ENCODE peak calls at places on chromosomes 6 and 20, in six cellular contexts. L is heart right ventricle, B is mucosa of descending colon, S is AG04450, Z is cardiac fibroblast, M is fibroblast of mammary gland. K is an unnamed sample.

GRCh38 chr20:23139524-23139923 is 53.4 kb upstream of the CD93 start:
- DNase-seq in L (no peak), S (no peak), Z (no peak), B (no peak), M (no peak), K (no peak)

GRCh38 chr6:145529582-145529981 is 205.7 kb downstream of the EPM2A start:
- DNase-seq in Z (no peak), S (no peak), M (no peak), B (no peak), L (no peak), K (no peak)

GRCh38 chr6:146526192-146526591 is 17.4 kb upstream of the RAB32 start:
- DNase-seq in S (no peak), B (no peak), M (peak), Z (peak), L (no peak), K (peak)

GRCh38 chr6:4460595-4461475 is 315.4 kb upstream of the CDYL start:
- DNase-seq in Z (peak), S (peak), M (peak), L (peak), B (peak), K (peak)

GRCh38 chr20:23440004-23440403 is 519 bp downstream of the CSTL1 start:
- DNase-seq in Z (no peak), B (no peak), M (no peak), S (no peak), L (no peak), K (no peak)

GRCh38 chr6:104940881-104941693 is 15.8 kb upstream of the LIN28B start:
- DNase-seq in M (peak), S (no peak), Z (peak), L (no peak), B (peak), K (peak)

GRCh38 chr20:57166568-57167291 is 99.7 kb downstream of the BMP7 start:
- DNase-seq in M (no peak), S (no peak), B (no peak), L (no peak), Z (no peak), K (no peak)

GRCh38 chr6:84449220-84449619 is 221.8 kb upstream of the CEP162 start:
- DNase-seq in S (no peak), L (no peak), Z (no peak), B (no peak), M (no peak), K (no peak)

GRCh38 chr20:46084805-46085792 is 4.7 kb downstream of the NCOA5 start:
- DNase-seq in M (peak), S (no peak), B (peak), L (no peak), Z (peak), K (peak)

GRCh38 chr6:136613477-136613876 is 63.3 kb upstream of the MAP7 start:
- DNase-seq in B (no peak), M (peak), S (no peak), Z (peak), L (no peak), K (peak)

GRCh38 chr6:109284675-109285074 is 97.6 kb downstream of the CD164 start:
- DNase-seq in L (no peak), Z (no peak), M (no peak), B (no peak), S (no peak), K (no peak)

GRCh38 chr6:101208152-101208551 is 185.4 kb upstream of the GRIK2 start:
- DNase-seq in M (no peak), S (no peak), L (no peak), Z (no peak), B (peak), K (no peak)

GRCh38 chr6:147297124-147297523 is 92.9 kb downstream of the STXBP5 start:
- DNase-seq in M (no peak), S (no peak), L (no peak), B (no peak), Z (no peak), K (no peak)

GRCh38 chr20:61447950-61448349 is 195.9 kb downstream of the CDH4 start:
- DNase-seq in M (no peak), B (no peak), Z (no peak), L (no peak), S (no peak), K (no peak)

GRCh38 chr6:11460001-11460668 is 77.4 kb upstream of the TMEM170B start:
- DNase-seq in L (no peak), Z (peak), S (no peak), M (peak), B (peak), K (peak)

GRCh38 chr6:28531479-28532128 is 5.9 kb downstream of the GPX5 start:
- DNase-seq in M (peak), B (no peak), L (no peak), S (no peak), Z (no peak), K (no peak)

GRCh38 chr20:57941572-57942381 is 232.0 kb upstream of the PMEPA1 start:
- DNase-seq in S (no peak), B (peak), Z (no peak), L (no peak), M (no peak), K (no peak)

GRCh38 chr6:24194968-24195700 is 69.1 kb downstream of the NRSN1 start:
- DNase-seq in Z (no peak), S (no peak), L (no peak), B (no peak), M (peak), K (no peak)

GRCh38 chr20:59912609-59913008 is 20.8 kb downstream of the SYCP2 start:
- DNase-seq in Z (peak), B (no peak), L (no peak), S (no peak), M (no peak), K (no peak)

GRCh38 chr20:62225820-62226635 is 6.0 kb upstream of the HRH3 start:
- DNase-seq in S (no peak), B (no peak), Z (no peak), L (no peak), M (no peak), K (no peak)

GRCh38 chr6:27772261-27773001 is 139.8 kb downstream of the OR2B2 start:
- DNase-seq in M (peak), B (peak), L (peak), Z (peak), S (peak), K (peak)

GRCh38 chr6:14728396-14729024 is 517.4 kb upstream of the JARID2 start:
- DNase-seq in M (peak), B (peak), L (no peak), S (no peak), Z (peak), K (peak)

GRCh38 chr6:158642097-158642601 is 2.4 kb downstream of the DYNLT1 start:
- DNase-seq in M (peak), B (no peak), Z (peak), L (peak), S (peak), K (peak)

GRCh38 chr6:2021713-2022125 is 223.7 kb downstream of the GMDS start:
- DNase-seq in S (peak), B (peak), L (peak), Z (peak), M (peak), K (peak)

GRCh38 chr20:51533291-51534172 is 9.0 kb downstream of the NFATC2 start:
- DNase-seq in B (no peak), S (no peak), M (peak), L (no peak), Z (peak), K (peak)

GRCh38 chr20:38970302-38970701 is 8.2 kb downstream of the DHX35 start:
- DNase-seq in Z (peak), M (peak), S (no peak), B (no peak), L (no peak), K (peak)

GRCh38 chr6:100363651-100364050 is 101.1 kb downstream of the SIM1 start:
- DNase-seq in Z (no peak), M (no peak), S (no peak), B (no peak), L (no peak), K (no peak)

GRCh38 chr6:138455746-138456392 is 43.4 kb downstream of the NHSL1 start:
- DNase-seq in M (peak), L (no peak), S (no peak), Z (peak), B (peak), K (peak)

GRCh38 chr6:40407239-40407638 is 179.9 kb downstream of the LRFN2 start:
- DNase-seq in S (no peak), L (no peak), Z (no peak), B (no peak), M (no peak), K (no peak)

GRCh38 chr20:47320990-47321805 is 35.3 kb downstream of the ZMYND8 start:
- DNase-seq in S (no peak), Z (no peak), L (no peak), B (peak), M (no peak), K (no peak)

GRCh38 chr6:70194421-70194820 is 108.5 kb downstream of the COL9A1 start:
- DNase-seq in B (no peak), M (no peak), S (no peak), L (no peak), Z (no peak), K (no peak)

GRCh38 chr6:40634429-40634828 is 47.3 kb upstream of the LRFN2 start:
- DNase-seq in B (no peak), L (no peak), S (no peak), M (no peak), Z (no peak), K (no peak)

GRCh38 chr6:117280922-117281321 is 15.6 kb downstream of the VGLL2 start:
- DNase-seq in L (no peak), M (peak), B (peak), Z (no peak), S (no peak), K (no peak)
- TF ChIP-seq CTCF in L (peak), M (peak), B (no peak), Z (peak), S (peak), K (no peak)

DNA sequence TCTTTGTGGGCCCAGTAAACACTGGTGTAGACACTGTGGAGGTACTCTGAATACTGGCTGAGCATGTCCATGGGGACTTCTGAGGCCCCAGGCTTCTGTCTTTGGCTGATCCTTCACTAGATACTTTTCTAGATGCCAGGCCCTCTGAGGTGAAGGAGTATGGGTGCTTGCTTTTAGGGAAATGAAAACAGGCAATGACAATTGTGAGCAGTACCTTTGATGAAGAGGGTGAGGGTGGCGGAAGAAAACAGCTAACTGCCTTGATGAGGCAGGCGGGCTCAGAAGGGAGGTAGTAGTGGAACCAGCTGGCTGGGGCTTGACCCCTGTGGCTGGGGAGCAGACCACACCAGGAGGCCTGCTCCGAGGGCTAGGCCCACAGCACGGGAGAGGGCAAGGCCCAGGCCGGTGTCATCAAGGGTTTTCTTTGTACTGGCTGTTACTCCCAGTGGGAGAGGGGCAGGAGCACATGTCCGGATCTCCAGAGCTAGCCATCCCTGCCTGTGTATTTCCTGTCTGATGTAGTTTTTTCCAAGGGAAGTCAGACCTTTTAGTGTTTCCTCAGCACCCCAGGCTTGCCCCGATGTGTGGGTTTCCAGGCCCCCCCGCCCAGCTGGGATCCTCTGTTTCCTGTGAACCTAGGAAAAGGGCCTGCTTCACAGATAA is 3.9 kb downstream of the PLCG1 start:
- DNase-seq in S (no peak), M (peak), B (no peak), L (peak), Z (peak), K (peak)
- H3K4me3 ChIP-seq in S (peak), M (no peak), B (no peak), L (peak), Z (no peak), K (no peak)

DNA sequence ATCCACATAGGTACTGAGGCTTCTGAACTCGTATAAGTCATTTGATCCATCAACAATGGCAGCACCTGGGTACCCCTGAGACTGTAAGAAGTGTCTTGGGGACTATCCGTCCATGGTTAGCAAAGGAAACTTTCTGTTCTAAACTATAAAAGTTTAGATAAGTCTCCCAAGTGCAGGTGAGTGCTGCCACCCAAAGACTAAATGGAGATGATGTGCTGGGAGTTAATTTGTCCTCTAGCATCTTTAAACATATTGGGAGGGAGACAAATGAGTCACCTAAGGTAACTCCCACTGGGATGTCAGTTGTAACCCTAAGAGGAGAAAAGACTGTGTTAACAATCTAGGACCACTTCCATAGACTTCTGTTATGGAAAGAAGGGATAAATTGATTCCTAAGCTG is 6.2 kb downstream of the BEND6 start:
- DNase-seq in L (no peak), Z (no peak), B (no peak), S (no peak), M (peak), K (no peak)
- TF ChIP-seq CTCF in L (no peak), Z (no peak), B (no peak), S (no peak), M (no peak), K (no peak)

GRCh38 chr6:143556529-143556928 is 45.0 kb upstream of the FUCA2 start:
- DNase-seq in B (no peak), M (peak), Z (peak), S (peak), L (no peak), K (peak)

GRCh38 chr6:143564484-143565017 is 53.0 kb upstream of the FUCA2 start:
- DNase-seq in L (peak), S (no peak), M (no peak), Z (no peak), B (no peak), K (peak)

GRCh38 chr6:143559101-143559500 is 47.6 kb upstream of the FUCA2 start:
- DNase-seq in S (no peak), B (no peak), Z (no peak), L (no peak), M (no peak), K (peak)

GRCh38 chr6:143562143-143562542 is 50.6 kb upstream of the FUCA2 start:
- DNase-seq in M (no peak), B (no peak), Z (no peak), S (no peak), L (no peak), K (no peak)

DNA sequence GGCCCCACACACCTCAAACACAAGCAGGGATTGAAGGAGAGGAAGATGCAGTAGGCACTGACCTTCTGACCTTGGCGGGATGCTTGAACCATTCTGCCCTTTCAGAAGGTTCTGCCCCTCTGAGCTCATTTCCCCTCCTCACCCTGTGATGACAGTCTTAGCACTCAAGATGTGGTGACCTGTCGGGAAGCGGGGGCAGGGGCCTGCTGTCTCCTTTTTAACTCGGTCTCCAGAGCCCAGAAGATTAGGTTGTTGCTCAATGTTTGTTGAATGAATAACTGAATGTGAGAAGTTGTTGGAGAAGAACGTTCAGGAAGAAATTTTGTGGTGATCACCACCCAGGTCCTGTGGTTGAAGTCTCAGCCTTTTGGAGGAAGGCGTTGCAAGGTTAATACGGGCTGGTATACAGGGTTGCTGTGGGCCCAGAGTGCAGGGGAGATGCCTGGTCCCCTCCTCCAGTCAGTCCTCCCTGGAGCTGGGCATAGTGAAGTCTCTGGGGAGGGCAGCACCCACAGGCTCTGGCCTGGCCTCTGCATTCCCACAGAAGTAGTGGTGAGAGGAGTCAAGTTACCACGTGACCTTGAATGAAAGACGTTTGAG is 49.7 kb upstream of the FUCA2 start:
- DNase-seq in L (no peak), B (no peak), Z (no peak), M (no peak), S (no peak), K (no peak)
- H3K4me3 ChIP-seq in L (no peak), B (no peak), Z (no peak), M (no peak), S (no peak), K (no peak)

GRCh38 chr6:151689499-151690201 is 117.8 kb upstream of the ESR1 start:
- DNase-seq in L (no peak), B (no peak), Z (no peak), M (no peak), S (no peak), K (no peak)

GRCh38 chr6:151692216-151692615 is 115.3 kb upstream of the ESR1 start:
- DNase-seq in L (no peak), S (no peak), M (peak), Z (peak), B (no peak), K (no peak)

GRCh38 chr6:151690768-151691562 is 116.5 kb upstream of the ESR1 start:
- DNase-seq in L (no peak), S (no peak), Z (peak), B (peak), M (peak), K (peak)

GRCh38 chr6:151693366-151693765 is 114.1 kb upstream of the ESR1 start:
- DNase-seq in B (no peak), Z (no peak), M (no peak), S (no peak), L (no peak), K (no peak)

DNA sequence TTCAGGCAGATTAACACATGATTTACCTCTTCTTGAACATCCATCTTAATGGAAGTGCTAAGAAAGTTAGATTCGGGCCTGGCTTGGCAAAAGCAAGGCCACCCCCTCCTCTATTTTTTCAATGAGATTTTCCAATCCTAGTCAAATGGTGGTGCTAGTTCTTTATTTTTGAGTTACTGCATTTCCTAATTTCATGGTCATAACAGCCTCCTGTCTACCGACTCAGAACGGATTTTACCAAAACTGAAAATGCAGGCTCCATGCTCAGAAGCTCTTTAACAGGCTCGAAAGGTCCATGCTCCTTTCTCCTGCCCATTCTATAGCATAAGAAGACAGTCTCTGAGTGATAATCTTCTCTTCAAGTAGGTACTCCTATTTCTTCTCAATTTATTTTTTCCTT is 117.2 kb upstream of the ESR1 start:
- DNase-seq in L (no peak), S (no peak), B (peak), M (peak), Z (peak), K (peak)
- TF ChIP-seq CTCF in L (peak), S (no peak), B (no peak), M (peak), Z (no peak), K (peak)

DNA sequence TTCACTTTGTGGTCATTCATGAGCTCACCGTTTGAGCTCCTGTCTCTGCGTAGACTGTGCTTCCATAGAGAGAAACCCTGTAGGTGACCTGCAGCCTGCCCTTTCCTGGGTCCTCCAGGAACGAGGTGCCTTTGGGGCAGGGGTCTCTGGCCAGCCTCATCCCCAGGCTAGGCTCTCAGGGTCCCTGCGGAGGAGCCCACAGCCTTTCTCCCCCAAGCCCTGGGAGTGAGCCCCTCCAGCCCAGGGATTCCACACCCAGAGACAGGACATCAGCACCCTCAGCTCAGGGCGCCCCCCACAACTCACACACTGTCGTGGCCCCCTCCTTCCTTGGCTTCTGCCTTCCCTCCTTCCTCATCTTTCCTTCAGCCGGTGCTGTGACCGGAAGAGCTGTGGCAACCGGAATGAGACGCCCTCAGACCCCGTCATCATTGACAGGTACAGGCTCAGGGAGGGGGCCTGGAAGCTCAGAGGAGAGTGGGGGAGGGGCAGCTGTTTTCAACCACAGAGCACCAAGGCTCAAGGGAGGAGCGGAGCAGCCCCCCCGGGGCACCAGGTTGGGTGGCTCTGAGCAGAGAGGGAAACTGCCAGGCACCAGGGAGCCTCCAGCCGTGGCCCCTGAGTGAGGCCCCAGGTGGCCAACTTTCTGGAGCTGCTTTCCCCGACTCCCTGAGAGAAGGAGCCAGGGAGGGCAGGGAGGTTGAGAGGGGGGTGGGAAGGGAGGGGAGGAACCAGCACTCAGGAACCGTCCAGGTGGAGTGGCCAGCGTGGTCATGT is 16.8 kb downstream of the EBF4 start:
- DNase-seq in L (no peak), S (no peak), Z (no peak), B (no peak), M (no peak), K (no peak)
- H3K4me3 ChIP-seq in L (no peak), S (no peak), Z (no peak), B (no peak), M (no peak), K (no peak)

K was measured in AG10803.